ENCODE peak calls at places on chromosome 17, in eight cellular contexts. Y is body of pancreas; P is stimulated activated CD4-positive, alpha-beta T cell treated with anti-CD3 and anti-CD28 coated beads, Interleukin-1b, Interleukin-23, amount 100 ng/mL, for 48 hours; D is astrocyte of the spinal cord; I is activated naive CD4-positive, alpha-beta T cell treated with Interleukin-2 at 50 U/mL for 16 hours; J is adrenal gland; O is T-helper 2 cell; V is stimulated activated CD8-positive, alpha-beta memory T cell treated with anti-CD3 and anti-CD28 coated beads, Interleukin-12 subunit alpha, Interleukin-12 subunit beta, amount 100 ng/mL, for 4 hours. N is an unnamed sample.

GRCh38 chr17:6545291-6545690 is 11.1 kb downstream of the PITPNM3 start:
- DNase-seq in Y (no peak), J (no peak), D (no peak), V (no peak), O (no peak), P (no peak), I (no peak), N (no peak)

GRCh38 chr17:39208893-39209292 is 8.8 kb downstream of the RPL19 start:
- DNase-seq in O (no peak), D (no peak), Y (peak), J (no peak), V (no peak), I (no peak), P (no peak), N (peak)

GRCh38 chr17:19876524-19877161 is 8.9 kb upstream of the ULK2 start:
- DNase-seq in V (no peak), P (no peak), D (no peak), I (peak), O (peak), J (peak), Y (peak), N (no peak)

GRCh38 chr17:19642373-19642893 is 6.1 kb upstream of the ALDH3A2 start:
- DNase-seq in Y (no peak), V (no peak), I (no peak), P (no peak), O (no peak), J (no peak), D (no peak), N (no peak)

GRCh38 chr17:61002316-61002736 is 324.7 kb downstream of the BCAS3 start:
- DNase-seq in V (no peak), I (no peak), P (no peak), O (no peak), D (peak), Y (peak), J (no peak), N (peak)

GRCh38 chr17:6779411-6779810 is 3.4 kb downstream of the FBXO39 start:
- DNase-seq in V (no peak), D (no peak), P (no peak), O (no peak), J (no peak), Y (no peak), I (no peak), N (no peak)

GRCh38 chr17:29379084-29379811 is 10.9 kb upstream of the TAOK1 start:
- DNase-seq in V (no peak), O (no peak), I (no peak), P (no peak), J (peak), Y (no peak), D (no peak), N (no peak)

GRCh38 chr17:76527430-76528111 is 9.9 kb downstream of the CYGB start:
- DNase-seq in O (peak), V (no peak), I (peak), Y (peak), D (peak), J (peak), P (no peak), N (no peak)

GRCh38 chr17:31561469-31562412 is 170.3 kb downstream of the RAB11FIP4 start:
- DNase-seq in D (peak), J (no peak), I (no peak), O (no peak), Y (no peak), P (no peak), V (no peak), N (no peak)